ENCODE peak calls at places on chromosomes 2 and 18, in five cellular contexts. T is osteocyte, I is activated T-cell treated with anti-CD3 and anti-CD28 coated beads for 4 hours, L is left cardiac atrium, O is NCI-H774. M is an unnamed sample.

GRCh38 chr18:62729487-62730386 is 14.4 kb downstream of the PHLPP1 start:
- DNase-seq in T (no peak), I (no peak), L (no peak), O (no peak), M (no peak)

GRCh38 chr2:27809761-27810241 is 38.3 kb downstream of the MRPL33 start:
- DNase-seq in T (no peak), I (no peak), L (no peak), O (no peak), M (peak)

GRCh38 chr2:70990216-70990615 is 4.5 kb downstream of the TEX261 start:
- DNase-seq in T (peak), I (no peak), L (no peak), O (no peak), M (no peak)

GRCh38 chr2:83951378-83951947 is 507.6 kb downstream of the SUCLG1 start:
- DNase-seq in T (no peak), I (no peak), L (no peak), O (no peak), M (no peak)

GRCh38 chr2:48725696-48726494 is 29.6 kb downstream of the LHCGR start:
- DNase-seq in T (no peak), I (no peak), L (no peak), O (no peak), M (no peak)

GRCh38 chr2:127570282-127571250 is 35.1 kb downstream of the MYO7B start:
- DNase-seq in T (peak), I (no peak), L (peak), O (no peak), M (peak)

GRCh38 chr2:236343400-236344161 is 79.4 kb upstream of the ASB18 start:
- DNase-seq in T (peak), I (peak), L (peak), O (peak), M (peak)

GRCh38 chr2:127007652-127008051 is 99.3 kb downstream of the BIN1 start:
- DNase-seq in T (no peak), I (no peak), L (no peak), O (no peak), M (peak)

GRCh38 chr2:182503886-182504285 is 77.0 kb upstream of the PDE1A start:
- DNase-seq in T (no peak), I (no peak), L (no peak), O (no peak), M (no peak)

GRCh38 chr2:101751875-101752619 is 54.5 kb downstream of the MAP4K4 start:
- DNase-seq in T (no peak), I (no peak), L (no peak), O (no peak), M (no peak)

GRCh38 chr2:100272848-100273329 is 49.4 kb downstream of the LONRF2 start:
- DNase-seq in T (peak), I (no peak), L (peak), O (no peak), M (no peak)

M was measured in brain microvascular endothelial cell.